ENCODE peak calls at places on chromosome 5, in nine cellular contexts. One of them, this sample, is unnamed.

GRCh38 chr5:17185776-17186175 is 31.7 kb upstream of the BASP1 start:
- DNase-seq in choroid plexus epithelial cell: peak; percentile 97
- DNase-seq in HFFc6: peak; percentile 89
- DNase-seq in B cell: no peak
- DNase-seq in uterus: peak; percentile 56
- DNase-seq in IMR-90: peak; percentile 98
- DNase-seq in glutamatergic neuron: no peak
- DNase-seq in foreskin fibroblast: peak; percentile 86
- DNase-seq in A673: no peak
- DNase-seq in this sample: no peak

GRCh38 chr5:761854-762685 is 22.5 kb downstream of the ZDHHC11B start:
- DNase-seq in choroid plexus epithelial cell: no peak
- DNase-seq in IMR-90: no peak
- DNase-seq in uterus: no peak
- DNase-seq in HFFc6: no peak
- DNase-seq in glutamatergic neuron: peak; percentile 63
- DNase-seq in foreskin fibroblast: no peak
- DNase-seq in A673: no peak
- DNase-seq in B cell: peak; percentile 54
- DNase-seq in this sample: no peak

GRCh38 chr5:80184235-80185023 is 71.4 kb downstream of the SERINC5 start:
- DNase-seq in uterus: no peak
- DNase-seq in A673: no peak
- DNase-seq in IMR-90: no peak
- DNase-seq in foreskin fibroblast: no peak
- DNase-seq in B cell: no peak
- DNase-seq in glutamatergic neuron: no peak
- DNase-seq in HFFc6: no peak
- DNase-seq in choroid plexus epithelial cell: no peak
- DNase-seq in this sample: peak; percentile 34

GRCh38 chr5:149355688-149356087 is 2.2 kb upstream of the PCYOX1L start:
- DNase-seq in A673: no peak
- DNase-seq in foreskin fibroblast: no peak
- DNase-seq in uterus: no peak
- DNase-seq in IMR-90: no peak
- DNase-seq in B cell: no peak
- DNase-seq in HFFc6: no peak
- DNase-seq in glutamatergic neuron: no peak
- DNase-seq in choroid plexus epithelial cell: no peak
- DNase-seq in this sample: no peak

GRCh38 chr5:129960831-129961230 is 56.6 kb downstream of the CHSY3 start:
- DNase-seq in choroid plexus epithelial cell: no peak
- DNase-seq in glutamatergic neuron: no peak
- DNase-seq in B cell: no peak
- DNase-seq in HFFc6: no peak
- DNase-seq in IMR-90: no peak
- DNase-seq in uterus: no peak
- DNase-seq in foreskin fibroblast: no peak
- DNase-seq in A673: no peak
- DNase-seq in this sample: no peak

GRCh38 chr5:56740868-56741267 is 74.5 kb upstream of the MAP3K1 start:
- DNase-seq in IMR-90: no peak
- DNase-seq in choroid plexus epithelial cell: no peak
- DNase-seq in foreskin fibroblast: no peak
- DNase-seq in A673: no peak
- DNase-seq in glutamatergic neuron: no peak
- DNase-seq in B cell: no peak
- DNase-seq in HFFc6: no peak
- DNase-seq in uterus: no peak
- DNase-seq in this sample: no peak

GRCh38 chr5:139660916-139661814 is 13.0 kb downstream of the CXXC5 start:
- DNase-seq in B cell: no peak
- DNase-seq in choroid plexus epithelial cell: peak; percentile 93
- DNase-seq in foreskin fibroblast: peak; percentile 96
- DNase-seq in A673: peak; percentile 78
- DNase-seq in glutamatergic neuron: no peak
- DNase-seq in HFFc6: peak; percentile 96
- DNase-seq in IMR-90: peak; percentile 95
- DNase-seq in uterus: peak; percentile 90
- DNase-seq in this sample: peak; percentile 96

GRCh38 chr5:139389701-139390638 is at the start of gene MZB1:
- DNase-seq in B cell: peak; percentile 91
- DNase-seq in A673: no peak
- DNase-seq in foreskin fibroblast: no peak
- DNase-seq in IMR-90: no peak
- DNase-seq in uterus: no peak
- DNase-seq in glutamatergic neuron: no peak
- DNase-seq in choroid plexus epithelial cell: no peak
- DNase-seq in HFFc6: no peak
- DNase-seq in this sample: no peak

GRCh38 chr5:417301-417700 is 25.7 kb upstream of the EXOC3 start:
- DNase-seq in uterus: no peak
- DNase-seq in A673: no peak
- DNase-seq in choroid plexus epithelial cell: no peak
- DNase-seq in glutamatergic neuron: no peak
- DNase-seq in HFFc6: no peak
- DNase-seq in foreskin fibroblast: no peak
- DNase-seq in B cell: no peak
- DNase-seq in IMR-90: no peak
- DNase-seq in this sample: no peak

GRCh38 chr5:140175367-140176027 is 509 bp downstream of the CYSTM1 start:
- DNase-seq in A673: peak; percentile 83
- DNase-seq in foreskin fibroblast: peak; percentile 48
- DNase-seq in choroid plexus epithelial cell: peak; percentile 53
- DNase-seq in uterus: peak; percentile 69
- DNase-seq in HFFc6: peak; percentile 50
- DNase-seq in glutamatergic neuron: peak; percentile 92
- DNase-seq in B cell: peak; percentile 74
- DNase-seq in IMR-90: peak; percentile 56
- DNase-seq in this sample: peak; percentile 74

GRCh38 chr5:35360671-35361070 is 130.4 kb upstream of the PRLR start:
- DNase-seq in glutamatergic neuron: no peak
- DNase-seq in A673: no peak
- DNase-seq in B cell: no peak
- DNase-seq in foreskin fibroblast: no peak
- DNase-seq in IMR-90: no peak
- DNase-seq in uterus: no peak
- DNase-seq in choroid plexus epithelial cell: no peak
- DNase-seq in HFFc6: no peak
- DNase-seq in this sample: no peak

GRCh38 chr5:91288117-91288516 is 95.0 kb downstream of the ARRDC3 start:
- DNase-seq in glutamatergic neuron: no peak
- DNase-seq in foreskin fibroblast: no peak
- DNase-seq in choroid plexus epithelial cell: peak; percentile 93
- DNase-seq in IMR-90: peak; percentile 90
- DNase-seq in B cell: no peak
- DNase-seq in uterus: peak; percentile 33
- DNase-seq in HFFc6: no peak
- DNase-seq in A673: no peak
- DNase-seq in this sample: no peak

GRCh38 chr5:94969174-94969573 is 315.7 kb downstream of the MCTP1 start:
- DNase-seq in glutamatergic neuron: no peak
- DNase-seq in B cell: no peak
- DNase-seq in A673: peak; percentile 57
- DNase-seq in IMR-90: peak; percentile 18
- DNase-seq in choroid plexus epithelial cell: peak; percentile 75
- DNase-seq in HFFc6: peak; percentile 18
- DNase-seq in foreskin fibroblast: peak; percentile 8
- DNase-seq in uterus: no peak
- DNase-seq in this sample: peak; percentile 8

GRCh38 chr5:114467729-114468128 is 105.9 kb downstream of the KCNN2 start:
- DNase-seq in B cell: no peak
- DNase-seq in IMR-90: peak; percentile 17
- DNase-seq in choroid plexus epithelial cell: no peak
- DNase-seq in uterus: no peak
- DNase-seq in foreskin fibroblast: peak; percentile 14
- DNase-seq in HFFc6: peak; percentile 40
- DNase-seq in A673: no peak
- DNase-seq in glutamatergic neuron: no peak
- DNase-seq in this sample: no peak

GRCh38 chr5:50751064-50751657 is 84.7 kb downstream of the PARP8 start:
- DNase-seq in IMR-90: peak; percentile 55
- DNase-seq in B cell: peak; percentile 46
- DNase-seq in foreskin fibroblast: peak; percentile 1
- DNase-seq in uterus: no peak
- DNase-seq in HFFc6: peak; percentile 25
- DNase-seq in glutamatergic neuron: no peak
- DNase-seq in A673: peak; percentile 67
- DNase-seq in choroid plexus epithelial cell: peak; percentile 77
- DNase-seq in this sample: peak; percentile 57

GRCh38 chr5:775960-776861 is 8.3 kb downstream of the ZDHHC11B start:
- DNase-seq in A673: no peak
- DNase-seq in HFFc6: no peak
- DNase-seq in IMR-90: no peak
- DNase-seq in choroid plexus epithelial cell: no peak
- DNase-seq in foreskin fibroblast: no peak
- DNase-seq in uterus: peak; percentile 9
- DNase-seq in B cell: peak; percentile 53
- DNase-seq in glutamatergic neuron: no peak
- DNase-seq in this sample: no peak

GRCh38 chr5:157983906-157984551 is 125.1 kb upstream of the CLINT1 start:
- DNase-seq in foreskin fibroblast: no peak
- DNase-seq in glutamatergic neuron: no peak
- DNase-seq in B cell: no peak
- DNase-seq in A673: no peak
- DNase-seq in choroid plexus epithelial cell: no peak
- DNase-seq in IMR-90: no peak
- DNase-seq in HFFc6: no peak
- DNase-seq in uterus: no peak
- DNase-seq in this sample: no peak
- TF ChIP-seq CTCF in foreskin fibroblast: no peak
- TF ChIP-seq CTCF in glutamatergic neuron: no peak
- TF ChIP-seq CTCF in B cell: no peak
- TF ChIP-seq CTCF in A673: no peak
- TF ChIP-seq CTCF in choroid plexus epithelial cell: no peak
- TF ChIP-seq CTCF in IMR-90: no peak
- TF ChIP-seq CTCF in HFFc6: no peak
- TF ChIP-seq CTCF in uterus: no peak
- TF ChIP-seq CTCF in this sample: no peak

DNA sequence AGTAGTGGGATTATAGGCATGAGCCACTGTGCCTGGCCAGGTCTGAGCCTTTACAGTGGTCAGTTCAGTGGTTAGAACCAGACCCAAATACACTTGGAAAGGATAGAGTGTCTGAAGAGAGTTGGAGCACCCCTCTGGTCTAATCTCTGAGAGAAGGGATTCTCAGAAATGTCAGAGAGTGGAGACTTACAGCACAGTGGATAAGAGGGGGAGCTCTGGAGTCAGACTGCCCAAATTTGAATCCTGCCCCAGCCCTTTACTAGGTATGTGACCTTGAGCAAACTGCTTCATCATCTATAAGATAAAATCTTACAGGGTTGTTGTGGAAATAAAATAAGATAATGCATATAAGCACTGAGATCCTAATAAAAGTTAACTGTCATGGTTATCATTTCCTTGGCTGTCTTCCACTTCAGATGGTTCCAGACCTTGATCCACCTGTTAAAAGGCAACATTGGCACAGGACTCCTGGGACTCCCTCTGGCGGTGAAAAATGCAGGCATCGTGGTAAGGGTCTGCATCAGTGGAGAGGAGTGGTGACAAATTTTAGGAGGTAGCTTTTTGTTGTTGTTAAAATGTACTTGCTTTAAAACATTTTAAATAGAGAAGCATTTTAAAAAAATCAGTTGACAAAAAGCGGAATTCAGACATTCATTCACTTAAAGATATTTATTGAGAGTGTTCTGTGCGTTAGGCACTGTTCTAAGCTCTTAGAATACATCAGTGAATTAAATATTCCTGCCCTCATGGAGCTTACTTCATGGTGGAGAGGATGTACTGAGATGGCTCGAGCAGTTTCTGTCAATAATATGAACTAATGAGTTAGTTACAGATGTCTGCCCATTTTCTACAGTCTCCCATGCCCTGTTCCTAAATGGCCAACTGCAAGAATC is 16.0 kb downstream of the SLC36A1 start:
- DNase-seq in glutamatergic neuron: peak; percentile 53
- DNase-seq in foreskin fibroblast: no peak
- DNase-seq in IMR-90: no peak
- DNase-seq in B cell: no peak
- DNase-seq in choroid plexus epithelial cell: no peak
- DNase-seq in HFFc6: no peak
- DNase-seq in A673: no peak
- DNase-seq in uterus: no peak
- DNase-seq in this sample: no peak
- TF ChIP-seq CTCF in glutamatergic neuron: peak; percentile 57
- TF ChIP-seq CTCF in foreskin fibroblast: peak; percentile 10
- TF ChIP-seq CTCF in IMR-90: no peak
- TF ChIP-seq CTCF in B cell: no peak
- TF ChIP-seq CTCF in choroid plexus epithelial cell: peak; percentile 66
- TF ChIP-seq CTCF in HFFc6: peak; percentile 40
- TF ChIP-seq CTCF in A673: peak; percentile 63
- TF ChIP-seq CTCF in uterus: no peak
- TF ChIP-seq CTCF in this sample: peak; percentile 40

DNA sequence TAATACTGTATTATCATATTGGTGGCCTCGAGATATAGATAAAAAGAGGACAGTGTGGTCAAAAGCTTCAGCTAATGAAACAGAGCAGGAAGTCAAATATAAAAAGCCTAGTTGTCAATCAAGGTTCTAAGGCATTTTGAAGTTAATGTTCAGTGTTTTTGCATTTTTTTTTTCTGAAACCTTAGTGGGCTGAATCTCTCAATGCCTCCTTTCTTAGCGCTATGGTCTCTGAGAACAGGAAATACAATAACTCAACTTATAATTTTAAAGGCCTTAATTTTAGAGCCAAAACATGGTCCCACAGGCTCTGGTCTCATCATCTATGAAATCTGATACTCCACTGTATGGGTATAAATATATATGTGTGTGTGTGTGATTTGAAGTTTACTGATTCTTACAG is 63.3 kb upstream of the DPYSL3 start:
- DNase-seq in A673: no peak
- DNase-seq in uterus: no peak
- DNase-seq in B cell: no peak
- DNase-seq in IMR-90: no peak
- DNase-seq in foreskin fibroblast: no peak
- DNase-seq in choroid plexus epithelial cell: no peak
- DNase-seq in HFFc6: no peak
- DNase-seq in glutamatergic neuron: no peak
- DNase-seq in this sample: no peak
- TF ChIP-seq CTCF in A673: no peak
- TF ChIP-seq CTCF in uterus: no peak
- TF ChIP-seq CTCF in B cell: no peak
- TF ChIP-seq CTCF in IMR-90: no peak
- TF ChIP-seq CTCF in foreskin fibroblast: no peak
- TF ChIP-seq CTCF in choroid plexus epithelial cell: no peak
- TF ChIP-seq CTCF in HFFc6: no peak
- TF ChIP-seq CTCF in glutamatergic neuron: no peak
- TF ChIP-seq CTCF in this sample: no peak

DNA sequence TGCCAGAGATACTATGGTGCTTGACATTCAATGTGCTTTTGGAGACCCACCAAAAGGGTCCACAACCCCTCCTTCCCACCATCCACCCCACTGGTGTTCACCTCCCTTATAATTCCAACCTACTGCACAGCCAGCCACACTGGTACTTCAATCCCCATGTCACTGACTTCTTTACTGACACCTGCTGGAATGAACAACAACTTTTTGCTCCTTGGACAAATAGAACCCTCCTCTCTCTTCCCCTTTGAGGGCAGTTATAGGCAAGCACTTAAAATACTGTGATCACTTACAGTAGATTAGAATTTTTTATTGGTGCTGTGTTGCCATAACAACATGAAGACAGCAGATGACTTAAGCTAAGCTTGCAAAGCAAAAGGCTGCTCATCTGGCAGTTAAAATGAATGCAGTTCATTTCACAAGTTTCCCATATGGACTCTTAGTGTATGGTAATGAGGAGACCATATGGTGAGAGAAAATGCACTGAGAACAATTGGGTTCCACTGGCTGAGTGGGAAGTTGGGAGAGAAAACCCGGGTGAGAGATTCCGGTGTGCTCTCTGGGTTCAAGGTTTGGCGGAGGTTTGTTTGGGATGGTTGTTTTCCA is 374.4 kb downstream of the EBF1 start:
- DNase-seq in IMR-90: no peak
- DNase-seq in B cell: no peak
- DNase-seq in choroid plexus epithelial cell: peak; percentile 23
- DNase-seq in HFFc6: no peak
- DNase-seq in foreskin fibroblast: no peak
- DNase-seq in uterus: no peak
- DNase-seq in A673: peak; percentile 6
- DNase-seq in glutamatergic neuron: no peak
- DNase-seq in this sample: no peak
- TF ChIP-seq CTCF in IMR-90: no peak
- TF ChIP-seq CTCF in B cell: no peak
- TF ChIP-seq CTCF in choroid plexus epithelial cell: no peak
- TF ChIP-seq CTCF in HFFc6: no peak
- TF ChIP-seq CTCF in foreskin fibroblast: peak; percentile 12
- TF ChIP-seq CTCF in uterus: no peak
- TF ChIP-seq CTCF in A673: peak; percentile 34
- TF ChIP-seq CTCF in glutamatergic neuron: no peak
- TF ChIP-seq CTCF in this sample: no peak

This sample was measured in RWPE1.